ENCODE peak calls at places on chromosome 2, in seven cellular contexts. L, S, A, J, F, C and G are unnamed samples.

GRCh38 chr2:37454851-37455762 is 110.7 kb downstream of the QPCT start:
- DNase-seq in S (no peak), F (no peak), A (no peak), C (no peak), J (no peak), L (no peak), G (no peak)

GRCh38 chr2:131043199-131044077 is 49.8 kb downstream of the FAM168B start:
- DNase-seq in C (no peak), A (no peak), L (no peak), S (no peak), J (no peak), F (no peak), G (no peak)

GRCh38 chr2:60899230-60899891 is 18.0 kb downstream of the REL start:
- DNase-seq in C (no peak), J (no peak), L (no peak), F (no peak), A (no peak), S (no peak), G (no peak)

GRCh38 chr2:218754781-218755180 is 27.2 kb upstream of the CYP27A1 start:
- DNase-seq in J (no peak), A (no peak), L (no peak), S (no peak), F (no peak), C (no peak), G (no peak)

GRCh38 chr2:46001741-46002506 is 295.3 kb upstream of the EPAS1 start:
- DNase-seq in F (no peak), A (no peak), J (no peak), S (no peak), C (no peak), L (no peak), G (no peak)

GRCh38 chr2:70616168-70616694 is 62.6 kb upstream of the TGFA start:
- DNase-seq in C (no peak), L (no peak), S (no peak), F (peak; percentile 96), A (no peak), J (no peak), G (no peak)

GRCh38 chr2:114784890-114785583 is 342.6 kb downstream of the DPP10 start:
- DNase-seq in L (no peak), J (no peak), C (no peak), S (no peak), F (no peak), A (no peak), G (no peak)

GRCh38 chr2:127226132-127226519 is 6.0 kb upstream of the CYP27C1 start:
- DNase-seq in A (no peak), C (no peak), L (no peak), S (no peak), J (no peak), F (peak; percentile 8), G (no peak)

GRCh38 chr2:234420406-234420805 is 76.5 kb downstream of the ARL4C start:
- DNase-seq in A (no peak), F (no peak), J (no peak), L (peak; percentile 57), C (no peak), S (no peak), G (no peak)

GRCh38 chr2:46956981-46957531 is 41.5 kb upstream of the MCFD2 start:
- DNase-seq in J (peak; percentile 95), L (no peak), A (no peak), S (no peak), F (no peak), C (no peak), G (no peak)

GRCh38 chr2:74881626-74882298 is 47.8 kb downstream of the HK2 start:
- DNase-seq in S (no peak), C (no peak), J (no peak), F (no peak), L (no peak), A (no peak), G (no peak)

GRCh38 chr2:9152975-9153402 is 53.6 kb upstream of the ASAP2 start:
- DNase-seq in A (no peak), J (no peak), L (no peak), F (peak; percentile 70), S (no peak), C (no peak), G (no peak)

GRCh38 chr2:138433995-138434991 is 67.3 kb upstream of the SPOPL start:
- DNase-seq in S (peak; percentile 12), A (no peak), C (peak; percentile 26), F (no peak), L (no peak), J (no peak), G (no peak)

GRCh38 chr2:71130325-71131260 is at the start of gene MPHOSPH10:
- DNase-seq in F (peak; percentile 81), A (peak; percentile 90), C (peak; percentile 78), L (peak; percentile 86), J (peak; percentile 90), S (peak; percentile 82), G (peak; percentile 80)

GRCh38 chr2:239609583-239610310 is 208.9 kb upstream of the HDAC4 start:
- DNase-seq in J (no peak), S (no peak), F (no peak), L (no peak), A (no peak), C (no peak), G (no peak)

GRCh38 chr2:18910843-18911242 is 321.5 kb upstream of the NT5C1B start:
- DNase-seq in F (peak; percentile 70), C (no peak), A (no peak), L (no peak), J (no peak), S (no peak), G (no peak)

GRCh38 chr2:164689020-164689419 is 67.7 kb upstream of the GRB14 start:
- DNase-seq in A (no peak), F (no peak), S (no peak), L (no peak), J (no peak), C (no peak), G (no peak)

GRCh38 chr2:144256996-144257707 is 262.8 kb downstream of the ZEB2 start:
- DNase-seq in A (no peak), S (no peak), F (no peak), L (no peak), C (no peak), J (no peak), G (no peak)

GRCh38 chr2:144252694-144253093 is 267.2 kb downstream of the ZEB2 start:
- DNase-seq in L (no peak), F (no peak), A (no peak), J (no peak), S (no peak), C (no peak), G (no peak)

GRCh38 chr2:144258154-144258553 is 261.8 kb downstream of the ZEB2 start:
- DNase-seq in C (no peak), J (no peak), L (no peak), S (no peak), A (no peak), F (no peak), G (no peak)

GRCh38 chr2:144253743-144254142 is 266.2 kb downstream of the ZEB2 start:
- DNase-seq in C (no peak), J (no peak), L (no peak), S (no peak), A (no peak), F (no peak), G (no peak)

GRCh38 chr2:144254342-144255235 is 265.3 kb downstream of the ZEB2 start:
- DNase-seq in A (no peak), C (no peak), J (no peak), L (no peak), F (no peak), S (no peak), G (no peak)
- H3K9me3 ChIP-seq in A (peaks cover 29% of the 10 kb centered on the region), C (peaks cover 17% of the 10 kb centered on the region), J (peaks cover 4% of the 10 kb centered on the region), L (no peaks in the 10 kb centered on the region), F (peaks cover 17% of the 10 kb centered on the region), S (no peaks in the 10 kb centered on the region), G (no peaks in the 10 kb centered on the region)

GRCh38 chr2:84857566-84857965 is 23.3 kb downstream of the TRABD2A start:
- DNase-seq in L (no peak), C (no peak), J (no peak), A (no peak), F (no peak), S (no peak), G (no peak)
- H3K9me3 ChIP-seq in L (no peaks in the 10 kb centered on the region), C (no peaks in the 10 kb centered on the region), J (no peaks in the 10 kb centered on the region), A (no peaks in the 10 kb centered on the region), F (no peaks in the 10 kb centered on the region), S (no peaks in the 10 kb centered on the region), G (no peaks in the 10 kb centered on the region)

DNA sequence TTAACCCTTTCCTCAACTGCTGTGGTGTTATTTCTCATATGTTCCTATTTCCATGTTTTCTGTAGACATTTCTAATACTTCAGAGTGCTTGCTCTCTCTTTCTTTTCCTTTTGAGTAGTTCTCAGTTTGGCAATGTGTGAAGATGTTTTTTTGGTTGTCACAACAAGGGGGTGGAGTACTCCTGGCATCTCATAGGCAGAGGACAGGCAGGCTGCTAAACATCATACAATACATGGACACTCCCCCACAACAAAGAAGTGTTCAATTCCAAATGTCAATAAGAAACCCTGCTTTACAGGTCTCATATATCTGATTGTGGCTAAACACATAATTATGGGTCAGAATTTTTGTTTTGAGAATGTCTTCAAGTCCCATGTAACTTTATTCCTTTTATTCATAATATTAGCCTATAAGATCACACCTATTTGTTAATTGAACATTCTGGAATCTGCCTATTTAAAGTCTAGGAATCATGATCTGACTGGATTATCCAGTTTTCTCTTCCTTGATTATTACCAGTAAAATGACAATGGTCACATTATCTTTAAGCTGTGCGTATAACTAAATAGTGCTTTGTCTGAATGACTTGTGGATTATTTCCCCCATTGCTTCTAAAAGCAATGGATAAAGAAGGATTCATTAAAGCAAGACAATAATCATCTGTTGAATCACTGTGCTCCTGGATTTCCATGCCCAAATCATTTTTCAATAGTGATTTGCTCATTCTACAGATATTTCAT is 46.8 kb upstream of the ITPRID2 start:
- DNase-seq in S (no peak), J (no peak), L (no peak), A (no peak), F (no peak), C (no peak), G (no peak)
- H3K9me3 ChIP-seq in S (no peaks in the 10 kb centered on the region), J (no peaks in the 10 kb centered on the region), L (no peaks in the 10 kb centered on the region), A (no peaks in the 10 kb centered on the region), F (no peaks in the 10 kb centered on the region), C (no peaks in the 10 kb centered on the region), G (no peaks in the 10 kb centered on the region)

DNA sequence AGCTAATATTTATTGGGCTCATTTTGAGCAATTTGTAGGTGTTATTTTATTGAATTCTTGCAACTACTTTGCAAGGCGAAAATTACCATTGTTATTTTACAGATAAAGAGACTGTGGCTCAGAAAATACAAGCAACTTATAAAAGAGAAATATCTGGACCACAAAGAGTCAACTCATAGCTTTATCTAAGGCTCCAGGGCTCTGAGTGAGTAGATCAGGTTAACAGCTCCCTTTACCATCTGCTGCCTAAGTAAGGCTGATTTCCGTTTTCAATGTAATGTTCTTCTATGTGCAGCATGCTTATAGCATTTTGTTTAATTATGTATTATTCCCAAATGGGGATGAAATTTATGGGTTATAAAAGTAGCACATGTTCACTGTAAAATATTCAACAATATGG is 299.0 kb upstream of the TNP1 start:
- DNase-seq in S (no peak), J (no peak), C (no peak), A (no peak), L (no peak), F (no peak), G (no peak)
- H3K9me3 ChIP-seq in S (no peaks in the 10 kb centered on the region), J (no peaks in the 10 kb centered on the region), C (no peaks in the 10 kb centered on the region), A (no peaks in the 10 kb centered on the region), L (no peaks in the 10 kb centered on the region), F (no peaks in the 10 kb centered on the region), G (no peaks in the 10 kb centered on the region)

GRCh38 chr2:171830039-171830438 is 64.0 kb downstream of the SLC25A12 start:
- DNase-seq in J (no peak), A (no peak), C (no peak), F (no peak), S (no peak), L (no peak), G (no peak)
- H3K9me3 ChIP-seq in J (no peaks in the 10 kb centered on the region), A (no peaks in the 10 kb centered on the region), C (no peaks in the 10 kb centered on the region), F (peaks cover 32% of the 10 kb centered on the region), S (no peaks in the 10 kb centered on the region), L (no peaks in the 10 kb centered on the region), G (no peaks in the 10 kb centered on the region)